ENCODE peak calls at places on chromosomes 5 and 9, in seven cellular contexts. X is IMR-90, E is H9, U is H1, C is mesendoderm, Q is trophoblast cell, B is neuronal stem cell. M is an unnamed sample.
A peak's percentile ranks its signal among the peaks of the same experiment; 100 is the strongest.

GRCh38 chr9:135343733-135344522 is 135.7 kb upstream of the PPP1R26 start:
- DNase-seq in U (peak; percentile 96), X (peak; percentile 5), B (peak; percentile 73), E (peak; percentile 89), Q (peak; percentile 38), C (peak; percentile 47), M (no peak)

GRCh38 chr5:176543428-176544182 is 5.5 kb upstream of the CDHR2 start:
- DNase-seq in E (peak; percentile 73), B (peak; percentile 32), Q (peak; percentile 67), U (peak; percentile 85), C (peak; percentile 74), X (no peak), M (peak; percentile 29)

GRCh38 chr9:109305801-109306200 is 15.1 kb downstream of the EPB41L4B start:
- DNase-seq in E (no peak), Q (no peak), C (no peak), X (no peak), B (no peak), U (no peak), M (no peak)

GRCh38 chr9:135604437-135605237 is 34.7 kb downstream of the GLT6D1 start:
- DNase-seq in X (no peak), E (peak; percentile 49), U (peak; percentile 47), Q (no peak), C (no peak), B (no peak), M (no peak)

GRCh38 chr9:109745335-109746283 is 34.4 kb upstream of the PALM2AKAP2 start:
- DNase-seq in Q (no peak), X (peak; percentile 75), U (no peak), E (no peak), B (peak; percentile 27), C (peak; percentile 68), M (peak; percentile 56)

GRCh38 chr9:34628656-34629491 is at the start of gene ARID3C:
- DNase-seq in X (no peak), E (peak; percentile 47), Q (peak; percentile 40), U (peak; percentile 70), C (no peak), B (no peak), M (no peak)

GRCh38 chr9:76223749-76224340 is 170.4 kb downstream of the RFK start:
- DNase-seq in B (no peak), U (no peak), E (no peak), C (no peak), X (peak; percentile 77), Q (peak; percentile 41), M (peak; percentile 17)

GRCh38 chr9:99341686-99342085 is 119.6 kb downstream of the SEC61B start:
- DNase-seq in E (no peak), X (no peak), C (no peak), Q (no peak), U (no peak), B (no peak), M (no peak)

GRCh38 chr5:39283231-39283818 is 64.0 kb upstream of the FYB1 start:
- DNase-seq in U (peak; percentile 49), C (peak; percentile 94), Q (peak; percentile 60), B (peak; percentile 9), X (peak; percentile 76), E (peak; percentile 60), M (peak; percentile 71)

GRCh38 chr5:116154252-116154651 is 69.4 kb downstream of the COMMD10 start:
- DNase-seq in U (no peak), Q (no peak), E (no peak), X (no peak), B (no peak), C (no peak), M (no peak)

GRCh38 chr5:176726746-176727527 is 79.7 kb downstream of the TSPAN17 start:
- DNase-seq in X (no peak), Q (no peak), U (no peak), C (no peak), B (no peak), E (no peak), M (no peak)

GRCh38 chr5:133556551-133556950 is 55.8 kb downstream of the FSTL4 start:
- DNase-seq in C (no peak), B (no peak), E (no peak), Q (no peak), X (no peak), U (no peak), M (no peak)

GRCh38 chr5:76166886-76167576 is 83.8 kb downstream of the SV2C start:
- DNase-seq in B (no peak), E (no peak), U (no peak), X (no peak), C (no peak), Q (no peak), M (no peak)

GRCh38 chr5:76163111-76163628 is 80.0 kb downstream of the SV2C start:
- DNase-seq in X (no peak), Q (no peak), B (no peak), E (no peak), U (no peak), C (no peak), M (no peak)

GRCh38 chr5:76165961-76166360 is 82.8 kb downstream of the SV2C start:
- DNase-seq in Q (no peak), U (no peak), E (no peak), C (peak; percentile 22), B (no peak), X (peak; percentile 1), M (no peak)

GRCh38 chr5:76162335-76162734 is 79.2 kb downstream of the SV2C start:
- DNase-seq in Q (no peak), E (no peak), C (no peak), U (no peak), B (no peak), X (no peak), M (no peak)

DNA sequence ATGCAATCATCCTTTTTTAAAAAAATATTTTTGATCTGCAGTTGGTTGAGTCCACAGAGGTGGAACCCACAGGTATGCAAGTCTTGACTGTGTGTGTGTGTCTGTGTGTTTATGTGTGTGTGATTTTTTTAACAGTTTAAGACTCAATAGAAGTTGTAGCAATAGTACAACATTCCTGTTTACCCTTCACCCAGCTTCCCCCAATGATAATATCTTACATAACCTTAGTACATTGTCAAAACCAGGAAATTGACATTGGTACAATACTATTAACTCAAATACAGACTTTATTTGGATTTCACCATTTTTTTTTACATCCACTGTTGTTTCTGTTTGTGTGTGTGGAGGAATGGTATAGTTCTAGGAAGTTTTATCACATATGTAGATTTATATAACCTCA is 81.8 kb downstream of the SV2C start:
- DNase-seq in U (no peak), E (no peak), B (no peak), X (no peak), Q (no peak), C (no peak), M (no peak)
- H3K23ac ChIP-seq in U (no peak overlapping the region), E (no peak overlapping the region), B (no peak overlapping the region), X (no peak overlapping the region), Q (no peak overlapping the region), C (no peak overlapping the region), M (no peak overlapping the region)

GRCh38 chr9:95505676-95506437 is 10.9 kb downstream of the PTCH1 start:
- DNase-seq in X (peak; percentile 63), U (peak; percentile 62), C (peak; percentile 78), Q (no peak), B (peak; percentile 79), E (peak; percentile 61), M (peak; percentile 72)

GRCh38 chr9:95503369-95503768 is 13.4 kb downstream of the PTCH1 start:
- DNase-seq in B (no peak), E (no peak), X (no peak), C (no peak), U (no peak), Q (no peak), M (no peak)

GRCh38 chr9:95506438-95506691 is 10.4 kb downstream of the PTCH1 start:
- DNase-seq in C (peak; percentile 60), Q (no peak), U (no peak), B (no peak), E (no peak), X (peak; percentile 47), M (peak; percentile 67)

GRCh38 chr9:95505072-95505471 is 11.7 kb downstream of the PTCH1 start:
- DNase-seq in C (peak; percentile 66), Q (no peak), U (no peak), B (no peak), X (no peak), E (no peak), M (peak; percentile 25)

DNA sequence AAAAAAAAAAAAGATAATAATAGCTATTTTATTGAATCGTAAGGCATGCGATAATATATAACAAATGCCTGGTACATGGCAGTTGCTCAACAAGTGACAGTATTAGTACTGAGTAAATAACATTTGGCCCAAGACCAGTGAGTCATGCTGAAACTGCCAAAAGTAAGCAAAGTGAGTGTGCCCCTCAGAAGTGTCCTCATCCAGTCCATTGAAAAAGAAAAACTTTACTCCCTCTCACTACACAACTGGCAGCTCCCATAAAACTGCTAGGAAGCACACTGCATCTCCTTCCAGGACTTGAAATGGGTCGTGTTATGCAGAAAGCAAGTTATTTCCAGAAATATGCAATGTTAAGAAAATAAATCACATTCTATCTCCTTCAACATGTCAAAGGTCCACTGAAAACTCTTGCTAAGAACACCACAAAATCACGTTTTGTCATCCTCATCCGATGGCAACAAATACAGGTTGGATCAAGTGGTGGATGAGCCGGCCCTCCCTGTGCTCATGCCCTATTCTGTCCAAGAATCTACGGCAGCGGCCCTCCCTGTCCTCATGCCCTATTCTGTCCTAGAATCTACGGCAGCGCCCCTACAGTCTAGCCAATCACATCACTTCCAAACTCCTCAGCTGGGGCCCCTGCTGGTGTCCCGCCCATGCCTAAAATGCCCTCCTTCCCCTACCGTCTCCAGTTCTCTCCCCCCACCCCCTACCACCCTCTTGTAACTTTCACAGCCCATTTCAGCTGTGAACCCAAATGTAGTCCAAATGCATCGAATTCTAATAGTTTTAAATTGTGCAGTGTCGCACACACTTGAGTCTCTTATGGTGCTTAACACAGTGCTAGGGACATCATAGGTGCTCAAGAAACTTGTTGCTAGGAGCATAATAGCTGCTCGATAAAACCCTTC is 12.5 kb downstream of the PTCH1 start:
- DNase-seq in U (peak; percentile 69), C (peak; percentile 92), B (no peak), X (peak; percentile 72), Q (no peak), E (peak; percentile 76), M (peak; percentile 85)
- H3K4me2 ChIP-seq in U (peak overlapping the region; percentile 75), C (peak overlapping the region; percentile 48), B (no peak overlapping the region), X (peak overlapping the region; percentile 67), Q (no peak overlapping the region), E (peak overlapping the region; percentile 69), M (peak overlapping the region; percentile 7)

GRCh38 chr5:31196309-31196708 is 2.8 kb downstream of the CDH6 start:
- DNase-seq in B (peak; percentile 23), X (peak; percentile 66), E (no peak), Q (no peak), U (no peak), C (peak; percentile 79), M (peak; percentile 10)

GRCh38 chr5:31193591-31194457 is at the start of gene CDH6:
- DNase-seq in Q (no peak), B (peak; percentile 90), E (peak; percentile 92), U (peak; percentile 79), X (peak; percentile 75), C (peak; percentile 93), M (peak; percentile 31)

GRCh38 chr5:31194458-31194808 is 947 bp downstream of the CDH6 start:
- DNase-seq in B (no peak), C (no peak), U (no peak), Q (no peak), E (no peak), X (peak; percentile 33), M (peak; percentile 5)

GRCh38 chr5:31194892-31195291 is 1.4 kb downstream of the CDH6 start:
- DNase-seq in Q (no peak), X (peak; percentile 27), E (no peak), B (no peak), C (no peak), U (no peak), M (no peak)

GRCh38 chr5:31197183-31197582 is 3.7 kb downstream of the CDH6 start:
- DNase-seq in C (no peak), X (peak; percentile 91), Q (no peak), E (no peak), U (no peak), B (no peak), M (peak; percentile 9)
- H3K23ac ChIP-seq in C (no peak overlapping the region), X (peak overlapping the region; percentile 2), Q (no peak overlapping the region), E (no peak overlapping the region), U (no peak overlapping the region), B (no peak overlapping the region), M (no peak overlapping the region)

GRCh38 chr5:174798411-174798930 is 74.1 kb downstream of the MSX2 start:
- DNase-seq in U (no peak), E (no peak), B (no peak), C (no peak), X (no peak), Q (no peak), M (no peak)
- H3K4me2 ChIP-seq in U (no peak overlapping the region), E (no peak overlapping the region), B (no peak overlapping the region), C (no peak overlapping the region), X (no peak overlapping the region), Q (no peak overlapping the region), M (no peak overlapping the region)

M was measured in mesenchymal stem cell.